ENCODE peak calls at places on chromosome 13, in eight cellular contexts. Q is effector CD4-positive, alpha-beta T cell; N is SK-N-DZ; Y is smooth muscle cell of the brain vasculature; T is B cell; V is mesothelial cell of epicardium; U is left ventricle myocardium inferior; A is esophagus squamous epithelium. F is an unnamed sample.

GRCh38 chr13:20391597-20392452 is 133.8 kb downstream of the CRYL1 start:
- DNase-seq in V (no peak), Q (no peak), U (no peak), Y (no peak), A (no peak), T (no peak), N (no peak), F (no peak)

GRCh38 chr13:102729560-102730275 is 34.9 kb upstream of the METTL21C start:
- DNase-seq in Y (peak), N (no peak), A (no peak), U (no peak), V (no peak), Q (no peak), T (no peak), F (no peak)

GRCh38 chr13:21744149-21744548 is 73.3 kb downstream of the FGF9 start:
- DNase-seq in Q (no peak), A (no peak), T (no peak), U (no peak), Y (no peak), N (no peak), V (no peak), F (no peak)

GRCh38 chr13:63184693-63185092 is 1769.0 kb upstream of the PCDH20 start:
- DNase-seq in Q (no peak), A (no peak), Y (peak), U (no peak), V (no peak), N (no peak), T (no peak), F (no peak)

GRCh38 chr13:48037346-48038173 is at the start of gene NUDT15:
- DNase-seq in T (peak), A (peak), U (peak), V (peak), Y (peak), Q (peak), N (peak), F (peak)

GRCh38 chr13:51291341-51291740 is 48.1 kb upstream of the SERPINE3 start:
- DNase-seq in A (no peak), T (no peak), N (no peak), Q (no peak), V (no peak), Y (no peak), U (no peak), F (no peak)

GRCh38 chr13:113548778-113549621 is 35.6 kb upstream of the TFDP1 start:
- DNase-seq in U (no peak), N (peak), V (peak), Q (no peak), Y (no peak), T (no peak), A (no peak), F (no peak)

GRCh38 chr13:102333320-102334181 is 68.3 kb downstream of the FGF14 start:
- DNase-seq in V (no peak), U (no peak), A (no peak), Q (no peak), T (no peak), Y (no peak), N (no peak), F (no peak)

GRCh38 chr13:75934889-75935288 is 298.8 kb downstream of the LMO7 start:
- DNase-seq in Q (no peak), V (no peak), A (no peak), Y (no peak), T (no peak), U (no peak), N (no peak), F (no peak)

GRCh38 chr13:97328222-97328790 is 105.7 kb upstream of the RAP2A start:
- DNase-seq in Q (no peak), V (no peak), Y (peak), U (no peak), T (no peak), A (no peak), N (no peak), F (no peak)

GRCh38 chr13:114087430-114087829 is 45.0 kb downstream of the RASA3 start:
- DNase-seq in U (no peak), N (no peak), T (no peak), V (no peak), A (no peak), Y (no peak), Q (no peak), F (no peak)

GRCh38 chr13:111944171-111944583 is 122.8 kb upstream of the SOX1 start:
- DNase-seq in V (no peak), U (no peak), N (no peak), T (no peak), Q (no peak), A (no peak), Y (no peak), F (no peak)